ENCODE peak calls at places on chromosomes 16 and 17, in eight cellular contexts. A is tibial nerve; O is Karpas-422; Q is CD4-positive, alpha-beta T cell; E is IMR-90; P is keratinocyte; U is colonic mucosa; B is BE2C. C is an unnamed sample.

GRCh38 chr17:83053021-83053778 is 26.2 kb upstream of the METRNL start:
- DNase-seq in A (no peak), O (no peak), Q (no peak), E (peak; percentile 30), P (no peak), U (peak; percentile 31), B (peak; percentile 43), C (no peak)

GRCh38 chr17:82332669-82333278 is 792 bp downstream of the SECTM1 start:
- DNase-seq in A (no peak), O (no peak), Q (no peak), E (peak; percentile 55), P (peak; percentile 35), U (no peak), B (peak; percentile 16), C (no peak)

GRCh38 chr17:16349461-16349860 is 3.8 kb downstream of the CENPV start:
- DNase-seq in A (no peak), O (no peak), Q (no peak), E (no peak), P (no peak), U (no peak), B (no peak), C (no peak)

GRCh38 chr16:75296606-75297005 is 45.2 kb upstream of the BCAR1 start:
- DNase-seq in A (no peak), O (no peak), Q (no peak), E (peak; percentile 77), P (no peak), U (no peak), B (peak; percentile 64), C (no peak)

GRCh38 chr17:633133-633532 is 81.5 kb downstream of the VPS53 start:
- DNase-seq in A (no peak), O (peak; percentile 26), Q (no peak), E (no peak), P (no peak), U (no peak), B (no peak), C (no peak)

GRCh38 chr16:649646-650045 is 481 bp downstream of the WDR90 start:
- DNase-seq in A (no peak), O (peak; percentile 71), Q (no peak), E (no peak), P (no peak), U (no peak), B (no peak), C (no peak)

GRCh38 chr16:85520853-85521736 is 92.0 kb upstream of the GSE1 start:
- DNase-seq in A (no peak), O (no peak), Q (no peak), E (no peak), P (no peak), U (peak; percentile 93), B (peak; percentile 7), C (no peak)

GRCh38 chr17:5381542-5381941 is 37.9 kb downstream of the NUP88 start:
- DNase-seq in A (no peak), O (no peak), Q (no peak), E (peak; percentile 34), P (no peak), U (no peak), B (no peak), C (no peak)

GRCh38 chr16:57538235-57538711 is 1.9 kb upstream of the CCDC102A start:
- DNase-seq in A (no peak), O (peak; percentile 52), Q (no peak), E (no peak), P (no peak), U (peak; percentile 13), B (no peak), C (no peak)

GRCh38 chr16:73036074-73036826 is 11.7 kb downstream of the ZFHX3 start:
- DNase-seq in A (no peak), O (peak; percentile 42), Q (no peak), E (no peak), P (no peak), U (no peak), B (no peak), C (no peak)

GRCh38 chr17:45719335-45720071 is 64.6 kb upstream of the CRHR1 start:
- DNase-seq in A (no peak), O (peak; percentile 47), Q (no peak), E (peak; percentile 74), P (no peak), U (no peak), B (peak; percentile 28), C (no peak)

GRCh38 chr17:34998205-34998604 is 17.9 kb downstream of the LIG3 start:
- DNase-seq in A (peak; percentile 58), O (peak; percentile 86), Q (peak; percentile 69), E (peak; percentile 70), P (no peak), U (peak; percentile 77), B (peak; percentile 79), C (peak; percentile 77)

GRCh38 chr17:39082482-39082881 is 69.0 kb downstream of the PLXDC1 start:
- DNase-seq in A (no peak), O (no peak), Q (no peak), E (peak; percentile 63), P (no peak), U (no peak), B (no peak), C (no peak)

GRCh38 chr17:55266958-55267688 is 2.4 kb downstream of the HLF start:
- DNase-seq in A (no peak), O (peak; percentile 20), Q (no peak), E (no peak), P (no peak), U (no peak), B (no peak), C (no peak)

GRCh38 chr17:29143894-29144293 is 36.3 kb downstream of the MYO18A start:
- DNase-seq in A (no peak), O (peak; percentile 78), Q (no peak), E (peak; percentile 28), P (no peak), U (no peak), B (peak; percentile 75), C (no peak)

GRCh38 chr16:24986512-24987303 is 28.5 kb downstream of the ARHGAP17 start:
- DNase-seq in A (peak; percentile 54), O (peak; percentile 67), Q (no peak), E (peak; percentile 88), P (no peak), U (no peak), B (no peak), C (no peak)

GRCh38 chr16:1941162-1941923 is 1.7 kb downstream of the MSRB1 start:
- DNase-seq in A (no peak), O (no peak), Q (no peak), E (no peak), P (no peak), U (peak; percentile 46), B (no peak), C (no peak)

GRCh38 chr16:67431805-67432476 is 1.0 kb downstream of the HSD11B2 start:
- DNase-seq in A (no peak), O (no peak), Q (no peak), E (no peak), P (no peak), U (peak; percentile 59), B (no peak), C (no peak)

GRCh38 chr17:17419621-17420020 is 57.2 kb upstream of the MED9 start:
- DNase-seq in A (no peak), O (no peak), Q (no peak), E (no peak), P (no peak), U (no peak), B (no peak), C (no peak)

GRCh38 chr17:76136276-76137025 is 4.6 kb downstream of the FOXJ1 start:
- DNase-seq in A (no peak), O (no peak), Q (no peak), E (no peak), P (no peak), U (no peak), B (no peak), C (no peak)

GRCh38 chr17:76265624-76266243 is 586 bp downstream of the UBALD2 start:
- DNase-seq in A (no peak), O (peak; percentile 71), Q (peak; percentile 58), E (peak; percentile 30), P (no peak), U (peak; percentile 67), B (peak; percentile 57), C (peak; percentile 44)

GRCh38 chr17:40364121-40364861 is at the start of gene GJD3:
- DNase-seq in A (no peak), O (no peak), Q (no peak), E (no peak), P (no peak), U (no peak), B (no peak), C (no peak)

DNA sequence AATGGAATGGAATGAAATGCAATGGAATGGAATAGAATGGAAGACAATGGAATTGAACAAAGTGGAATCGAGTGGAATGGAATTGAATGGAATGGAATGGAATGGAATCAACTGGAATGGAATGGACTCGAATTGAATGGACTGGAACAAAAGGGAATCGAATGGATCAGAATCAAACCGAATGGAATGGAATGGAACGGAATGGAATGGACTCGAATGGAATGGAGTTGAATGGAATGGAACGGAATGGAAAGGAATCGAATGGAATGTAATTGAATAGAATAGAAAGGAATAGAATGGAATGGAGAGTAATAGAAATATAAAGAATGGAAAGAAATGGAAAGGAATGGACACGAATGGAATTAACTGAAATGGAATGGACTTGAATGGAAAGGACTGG is 475.2 kb upstream of the WSB1 start:
- DNase-seq in A (no peak), O (no peak), Q (no peak), E (peak; percentile 47), P (no peak), U (no peak), B (no peak), C (no peak)
- H3K9me3 ChIP-seq in A (no peaks in the 10 kb centered on the region), O (peaks cover 88% of the 10 kb centered on the region), Q (peaks cover 66% of the 10 kb centered on the region), E (peaks cover 5% of the 10 kb centered on the region), P (peaks cover 38% of the 10 kb centered on the region), U (peaks cover 4% of the 10 kb centered on the region), B (no peaks in the 10 kb centered on the region), C (peaks cover 36% of the 10 kb centered on the region)

GRCh38 chr16:71448274-71448866 is 6.5 kb upstream of the TLE7 start:
- DNase-seq in A (no peak), O (no peak), Q (no peak), E (no peak), P (no peak), U (no peak), B (no peak), C (no peak)
- H3K9me3 ChIP-seq in A (peaks cover 34% of the 10 kb centered on the region), O (peaks cover 48% of the 10 kb centered on the region), Q (peaks cover 73% of the 10 kb centered on the region), E (peaks cover 78% of the 10 kb centered on the region), P (peaks cover 31% of the 10 kb centered on the region), U (peaks cover 22% of the 10 kb centered on the region), B (peaks cover 3% of the 10 kb centered on the region), C (peaks cover 26% of the 10 kb centered on the region)

DNA sequence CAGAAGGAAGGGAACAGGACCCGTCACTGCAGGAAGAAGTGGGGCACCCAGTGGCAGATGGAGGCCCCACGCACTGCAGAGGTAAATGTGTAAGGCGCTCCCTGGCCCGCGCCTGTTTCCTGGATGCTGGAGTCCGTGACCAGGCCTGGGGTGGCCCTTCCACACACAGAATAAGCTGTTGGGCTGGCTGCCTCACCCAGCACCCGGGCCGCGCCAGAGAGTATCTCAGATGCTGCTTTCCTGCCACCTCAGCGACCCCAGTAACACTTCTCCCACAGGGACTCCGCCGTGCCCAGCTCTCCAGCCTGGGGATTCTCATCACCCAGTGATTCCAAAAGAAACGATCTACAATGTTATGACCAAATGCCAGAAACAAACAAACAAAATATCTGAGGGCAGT is 1993.1 kb downstream of the TP53TG3F start:
- DNase-seq in A (no peak), O (no peak), Q (no peak), E (no peak), P (no peak), U (no peak), B (no peak), C (no peak)
- H3K9me3 ChIP-seq in A (no peaks in the 10 kb centered on the region), O (peaks cover 40% of the 10 kb centered on the region), Q (peaks cover 48% of the 10 kb centered on the region), E (peaks cover 42% of the 10 kb centered on the region), P (peaks cover 5% of the 10 kb centered on the region), U (no peaks in the 10 kb centered on the region), B (peaks cover 7% of the 10 kb centered on the region), C (no peaks in the 10 kb centered on the region)

GRCh38 chr16:64696872-64697271 is 425.0 kb downstream of the CDH11 start:
- DNase-seq in A (no peak), O (no peak), Q (no peak), E (no peak), P (no peak), U (no peak), B (no peak), C (no peak)
- H3K9me3 ChIP-seq in A (no peaks in the 10 kb centered on the region), O (no peaks in the 10 kb centered on the region), Q (peaks cover 9% of the 10 kb centered on the region), E (no peaks in the 10 kb centered on the region), P (no peaks in the 10 kb centered on the region), U (no peaks in the 10 kb centered on the region), B (no peaks in the 10 kb centered on the region), C (no peaks in the 10 kb centered on the region)

C was measured in T-helper 17 cell.